ENCODE peak calls at places on chromosome 1, in six cellular contexts. G is NB4, I is heart left ventricle, Y is fibroblast of mammary gland, T is AG10803, N is HFF-Myc. V is an unnamed sample.

GRCh38 chr1:2935184-2935583 is 86.1 kb upstream of the ACTRT2 start:
- DNase-seq in G (no peak), I (peak; percentile 19), Y (no peak), T (no peak), N (no peak), V (no peak)

GRCh38 chr1:43464840-43465693 is 11.3 kb upstream of the HYI start:
- DNase-seq in G (peak; percentile 42), I (no peak), Y (peak; percentile 58), T (no peak), N (no peak), V (no peak)

GRCh38 chr1:201468501-201468843 is 516 bp downstream of the PHLDA3 start:
- DNase-seq in G (no peak), I (peak; percentile 38), Y (no peak), T (peak; percentile 32), N (no peak), V (no peak)

GRCh38 chr1:224683981-224684380 is 67.9 kb downstream of the CNIH3 start:
- DNase-seq in G (no peak), I (no peak), Y (no peak), T (no peak), N (no peak), V (no peak)

GRCh38 chr1:200365897-200366426 is 43.9 kb downstream of the ZNF281 start:
- DNase-seq in G (no peak), I (no peak), Y (no peak), T (no peak), N (no peak), V (no peak)

GRCh38 chr1:112444269-112444668 is 48.3 kb downstream of the CTTNBP2NL start:
- DNase-seq in G (no peak), I (no peak), Y (peak; percentile 74), T (no peak), N (no peak), V (peak; percentile 48)

GRCh38 chr1:46613661-46614603 is 2.7 kb downstream of the MOB3C start:
- DNase-seq in G (peak; percentile 77), I (peak; percentile 94), Y (peak; percentile 68), T (peak; percentile 83), N (no peak), V (peak; percentile 81)

GRCh38 chr1:7705048-7705907 is 65.8 kb upstream of the VAMP3 start:
- DNase-seq in G (no peak), I (no peak), Y (no peak), T (no peak), N (no peak), V (no peak)

GRCh38 chr1:19405761-19406481 is 79.4 kb downstream of the CAPZB start:
- DNase-seq in G (no peak), I (no peak), Y (peak; percentile 48), T (peak; percentile 66), N (peak; percentile 55), V (peak; percentile 28)

GRCh38 chr1:26353210-26353859 is 595 bp downstream of the CRYBG2 start:
- DNase-seq in G (no peak), I (no peak), Y (no peak), T (no peak), N (no peak), V (no peak)

GRCh38 chr1:78743626-78744025 is 94.0 kb downstream of the IFI44 start:
- DNase-seq in G (no peak), I (no peak), Y (peak; percentile 68), T (peak; percentile 53), N (peak; percentile 15), V (peak; percentile 58)
- TF ChIP-seq CTCF in G (no peak), I (no peak), Y (peak; percentile 44), T (peak; percentile 30), N (no peak), V (peak; percentile 46)

GRCh38 chr1:11690132-11690668 is 1.3 kb upstream of the DRAXIN start:
- DNase-seq in G (no peak), I (no peak), Y (no peak), T (no peak), N (no peak), V (no peak)

GRCh38 chr1:11691302-11691914 is at the start of gene DRAXIN:
- DNase-seq in G (no peak), I (no peak), Y (no peak), T (no peak), N (no peak), V (no peak)

GRCh38 chr1:11691928-11692711 is 610 bp downstream of the DRAXIN start:
- DNase-seq in G (no peak), I (no peak), Y (no peak), T (no peak), N (no peak), V (no peak)

GRCh38 chr1:11692899-11693590 is 1.5 kb downstream of the DRAXIN start:
- DNase-seq in G (peak; percentile 88), I (no peak), Y (peak; percentile 90), T (peak; percentile 82), N (peak; percentile 52), V (peak; percentile 54)

GRCh38 chr1:11690669-11691301 is 725 bp upstream of the DRAXIN start:
- DNase-seq in G (no peak), I (no peak), Y (no peak), T (no peak), N (no peak), V (no peak)
- H3K4me3 ChIP-seq in G (no peak overlapping the region), I (peak overlapping the region; percentile 27), Y (no peak overlapping the region), T (no peak overlapping the region), N (peak overlapping the region; percentile 9), V (no peak overlapping the region)

GRCh38 chr1:37919277-37919676 is 27.6 kb downstream of the INPP5B start:
- DNase-seq in G (peak; percentile 61), I (no peak), Y (peak; percentile 38), T (peak; percentile 34), N (no peak), V (peak; percentile 64)
- TF ChIP-seq CTCF in G (peak; percentile 48), I (no peak), Y (peak; percentile 60), T (peak; percentile 53), N (peak; percentile 63), V (peak; percentile 75)

DNA sequence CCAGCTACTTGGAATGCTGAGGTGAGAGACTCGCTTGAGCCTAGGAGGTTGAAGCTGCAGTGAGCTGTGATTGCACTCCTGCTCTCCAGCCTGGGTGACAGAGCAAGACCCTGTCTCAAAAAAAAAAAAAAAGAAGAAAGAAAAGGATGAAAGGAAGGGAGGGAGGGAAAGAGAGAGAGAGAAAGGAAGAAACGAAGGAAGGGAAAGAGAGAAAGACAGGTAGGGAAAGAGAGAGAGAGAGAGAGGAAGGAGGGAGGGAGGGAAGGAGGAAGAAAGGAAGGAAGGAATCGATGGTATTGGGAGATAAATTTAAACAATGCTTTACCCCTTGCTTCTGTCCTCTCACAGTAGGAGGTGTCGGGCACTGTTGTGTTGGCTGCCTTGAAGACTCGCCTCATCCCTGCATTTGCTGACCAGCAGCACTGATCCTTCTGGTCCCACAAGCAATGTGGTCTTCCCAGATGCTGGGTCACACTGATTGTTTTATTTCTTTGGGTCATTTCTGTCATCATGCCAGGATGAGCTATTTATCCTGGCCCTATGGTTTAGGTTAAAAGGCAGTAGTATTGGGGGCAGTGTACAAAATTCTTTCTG is 30.9 kb downstream of the GPR137B start:
- DNase-seq in G (no peak), I (no peak), Y (no peak), T (no peak), N (no peak), V (no peak)
- H3K4me3 ChIP-seq in G (no peak overlapping the region), I (no peak overlapping the region), Y (no peak overlapping the region), T (no peak overlapping the region), N (no peak overlapping the region), V (no peak overlapping the region)